ENCODE peak calls at places on chromosome 21, in ten cellular contexts. B is PC-3, W is mammary epithelial cell, V is endothelial cell of umbilical vein, Q is astrocyte, Z is fibroblast of lung, O is neural progenitor cell, D is K562, E is PC-9, H is GM23338. X is an unnamed sample.

GRCh38 chr21:16250282-16250681 is 520.5 kb downstream of the USP25 start:
- DNase-seq in B (peak), W (no peak), V (no peak), Q (no peak), Z (no peak), O (no peak), D (no peak), E (no peak), H (no peak), X (no peak)

GRCh38 chr21:38841472-38841871 is 35.7 kb downstream of the ETS2 start:
- DNase-seq in B (no peak), W (peak), V (no peak), Q (no peak), Z (no peak), O (no peak), D (no peak), E (no peak), H (no peak), X (no peak)

GRCh38 chr21:21332492-21332891 is 334.3 kb downstream of the NCAM2 start:
- DNase-seq in B (no peak), W (no peak), V (no peak), Q (no peak), Z (no peak), O (no peak), D (no peak), E (no peak), H (no peak), X (no peak)

GRCh38 chr21:38505654-38506523 is 7.6 kb upstream of the ERG start:
- DNase-seq in B (peak), W (peak), V (peak), Q (peak), Z (peak), O (peak), D (no peak), E (no peak), H (peak), X (peak)

GRCh38 chr21:41349607-41350390 is 12.0 kb upstream of the MX2 start:
- DNase-seq in B (no peak), W (no peak), V (no peak), Q (no peak), Z (no peak), O (no peak), D (no peak), E (no peak), H (no peak), X (no peak)

GRCh38 chr21:16797530-16797929 is 715.3 kb upstream of the CXADR start:
- DNase-seq in B (no peak), W (no peak), V (no peak), Q (no peak), Z (no peak), O (no peak), D (no peak), E (no peak), H (no peak), X (no peak)

GRCh38 chr21:42781981-42782722 is 97.2 kb downstream of the WDR4 start:
- DNase-seq in B (no peak), W (no peak), V (peak), Q (no peak), Z (no peak), O (no peak), D (no peak), E (no peak), H (peak), X (no peak)

GRCh38 chr21:41066086-41066938 is 101.6 kb upstream of the BACE2 start:
- DNase-seq in B (no peak), W (no peak), V (no peak), Q (peak), Z (no peak), O (no peak), D (no peak), E (no peak), H (no peak), X (no peak)

GRCh38 chr21:25964926-25965325 is 205.6 kb downstream of the APP start:
- DNase-seq in B (no peak), W (no peak), V (no peak), Q (no peak), Z (no peak), O (no peak), D (no peak), E (no peak), H (no peak), X (no peak)

GRCh38 chr21:41865002-41865777 is 14.0 kb downstream of the PRDM15 start:
- DNase-seq in B (no peak), W (no peak), V (no peak), Q (no peak), Z (no peak), O (no peak), D (peak), E (no peak), H (peak), X (no peak)

GRCh38 chr21:32520885-32521735 is 64.2 kb downstream of the TCP10L start:
- DNase-seq in B (peak), W (peak), V (peak), Q (peak), Z (peak), O (no peak), D (no peak), E (peak), H (no peak), X (no peak)

GRCh38 chr21:23664193-23664694 is 1943.0 kb downstream of the MRPL39 start:
- DNase-seq in B (no peak), W (no peak), V (no peak), Q (no peak), Z (no peak), O (no peak), D (no peak), E (no peak), H (peak), X (no peak)

GRCh38 chr21:25080161-25080560 is 527.1 kb downstream of the MRPL39 start:
- DNase-seq in B (no peak), W (no peak), V (no peak), Q (peak), Z (peak), O (no peak), D (no peak), E (no peak), H (no peak), X (no peak)

GRCh38 chr21:16285646-16286223 is 556.0 kb downstream of the USP25 start:
- DNase-seq in B (no peak), W (no peak), V (no peak), Q (no peak), Z (no peak), O (no peak), D (no peak), E (no peak), H (no peak), X (no peak)

GRCh38 chr21:43207868-43208267 is 39.1 kb downstream of the CRYAA start:
- DNase-seq in B (no peak), W (no peak), V (no peak), Q (no peak), Z (no peak), O (no peak), D (no peak), E (no peak), H (no peak), X (no peak)

GRCh38 chr21:28791595-28792282 is 200.9 kb downstream of the LTN1 start:
- DNase-seq in B (no peak), W (no peak), V (no peak), Q (no peak), Z (no peak), O (no peak), D (no peak), E (no peak), H (no peak), X (no peak)

GRCh38 chr21:39630827-39631226 is 18.1 kb downstream of the B3GALT5 start:
- DNase-seq in B (peak), W (no peak), V (no peak), Q (peak), Z (peak), O (no peak), D (no peak), E (no peak), H (no peak), X (no peak)

GRCh38 chr21:41374177-41374712 is 12.4 kb downstream of the MX2 start:
- DNase-seq in B (no peak), W (no peak), V (no peak), Q (no peak), Z (no peak), O (no peak), D (no peak), E (no peak), H (no peak), X (no peak)

GRCh38 chr21:16455978-16456377 is 726.2 kb downstream of the USP25 start:
- DNase-seq in B (no peak), W (no peak), V (no peak), Q (peak), Z (peak), O (no peak), D (no peak), E (no peak), H (peak), X (peak)

GRCh38 chr21:26236281-26236680 is 65.7 kb upstream of the APP start:
- DNase-seq in B (no peak), W (peak), V (no peak), Q (no peak), Z (no peak), O (no peak), D (no peak), E (no peak), H (no peak), X (no peak)

GRCh38 chr21:15355066-15355465 is 290.3 kb upstream of the NRIP1 start:
- DNase-seq in B (no peak), W (no peak), V (peak), Q (no peak), Z (no peak), O (no peak), D (no peak), E (no peak), H (no peak), X (no peak)

GRCh38 chr21:15121655-15122120 is 56.9 kb upstream of the NRIP1 start:
- DNase-seq in B (peak), W (peak), V (peak), Q (peak), Z (peak), O (no peak), D (no peak), E (no peak), H (peak), X (no peak)

GRCh38 chr21:31459457-31459856 is 115.4 kb upstream of the TIAM1 start:
- DNase-seq in B (no peak), W (no peak), V (no peak), Q (no peak), Z (no peak), O (peak), D (peak), E (no peak), H (peak), X (no peak)

GRCh38 chr21:29301703-29302102 is 3.0 kb downstream of the BACH1 start:
- DNase-seq in B (no peak), W (no peak), V (no peak), Q (no peak), Z (no peak), O (no peak), D (no peak), E (no peak), H (no peak), X (no peak)

GRCh38 chr21:42162831-42163510 is 56.0 kb upstream of the ABCG1 start:
- DNase-seq in B (peak), W (peak), V (no peak), Q (no peak), Z (peak), O (no peak), D (no peak), E (no peak), H (no peak), X (no peak)

DNA sequence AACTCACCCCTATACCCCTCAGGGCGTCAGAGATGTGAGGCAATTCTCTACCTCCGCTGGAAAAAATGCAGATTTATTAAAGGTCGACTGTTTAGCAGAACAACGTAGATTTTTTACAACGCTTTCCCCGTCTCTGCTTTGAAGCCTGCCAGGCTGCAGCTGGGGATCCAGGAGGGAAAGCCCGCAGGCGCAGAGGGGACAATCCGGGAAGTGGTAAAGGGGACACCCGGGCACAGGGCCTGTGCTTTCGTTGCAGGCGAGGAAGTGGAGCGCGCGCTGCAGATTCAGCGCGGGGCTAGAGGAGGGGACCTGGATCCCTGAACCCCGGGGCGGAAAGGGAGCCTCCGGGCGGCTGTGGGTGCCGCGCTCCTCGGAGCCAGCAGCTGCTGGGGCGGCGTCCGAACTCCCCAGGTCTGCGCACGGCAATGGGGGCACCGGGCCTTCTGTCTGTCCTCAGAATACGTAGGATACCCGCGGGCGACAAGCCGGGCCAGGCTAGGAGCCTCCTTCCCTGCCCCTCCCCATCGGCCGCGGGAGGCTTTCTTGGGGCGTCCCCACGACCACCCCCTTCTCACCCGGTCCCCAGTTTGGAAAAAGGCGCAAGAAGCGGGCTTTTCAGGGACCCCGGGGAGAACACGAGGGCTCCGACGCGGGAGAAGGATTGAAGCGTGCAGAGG is 5.5 kb downstream of the SIM2 start:
- DNase-seq in B (no peak), W (no peak), V (no peak), Q (no peak), Z (no peak), O (peak), D (no peak), E (no peak), H (peak), X (no peak)
- TF ChIP-seq EZH2 in B (no peak), W (peak), V (peak), Q (peak), Z (no peak), O (peak), D (no peak), E (no peak), H (peak), X (no peak)

GRCh38 chr21:36384885-36385232 is 333 bp upstream of the CHAF1B start:
- DNase-seq in B (no peak), W (no peak), V (no peak), Q (no peak), Z (no peak), O (no peak), D (peak), E (no peak), H (no peak), X (no peak)

GRCh38 chr21:36385233-36385908 is at the start of gene CHAF1B:
- DNase-seq in B (peak), W (peak), V (peak), Q (peak), Z (peak), O (peak), D (peak), E (peak), H (peak), X (no peak)

GRCh38 chr21:36388835-36389234 is 3.6 kb downstream of the CHAF1B start:
- DNase-seq in B (no peak), W (peak), V (no peak), Q (peak), Z (peak), O (peak), D (no peak), E (no peak), H (peak), X (no peak)

GRCh38 chr21:36388076-36388475 is 2.9 kb downstream of the CHAF1B start:
- DNase-seq in B (no peak), W (no peak), V (no peak), Q (no peak), Z (no peak), O (no peak), D (no peak), E (no peak), H (peak), X (no peak)

DNA sequence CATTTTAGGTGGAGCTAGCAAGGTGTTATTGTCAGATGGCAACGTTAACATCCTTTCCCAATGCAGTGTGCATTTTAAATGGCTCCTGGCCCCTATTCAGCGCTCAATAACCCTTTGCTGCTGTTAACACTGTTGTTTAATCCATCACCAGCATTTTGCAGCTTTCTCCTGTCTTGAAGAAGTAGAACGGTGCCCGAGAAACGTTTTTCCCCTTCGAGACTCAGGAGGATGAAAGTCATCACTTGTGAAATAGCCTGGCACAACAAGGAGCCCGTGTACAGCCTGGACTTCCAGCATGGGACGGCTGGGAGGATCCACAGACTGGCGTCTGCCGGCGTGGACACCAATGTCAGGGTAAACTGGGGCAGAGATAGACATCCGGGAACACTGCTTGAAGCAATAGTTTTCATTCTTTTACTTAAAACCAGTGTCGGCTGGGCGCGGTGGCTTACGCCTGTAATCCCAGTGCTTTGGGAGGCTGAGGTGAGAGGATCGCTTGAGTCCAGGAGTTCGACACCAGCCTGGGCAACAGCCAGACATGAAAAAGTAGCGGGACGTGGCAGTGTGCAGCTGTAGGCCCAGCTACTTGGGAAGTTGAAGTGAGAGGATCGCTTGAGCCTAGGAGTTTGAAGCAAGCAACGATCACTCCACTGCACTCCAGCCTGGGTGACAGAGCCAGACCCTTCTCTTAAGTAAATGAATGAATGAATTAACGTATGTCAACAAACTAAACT is 884 bp downstream of the CHAF1B start:
- DNase-seq in B (peak), W (peak), V (peak), Q (no peak), Z (peak), O (peak), D (no peak), E (no peak), H (peak), X (no peak)
- H3K27ac ChIP-seq in B (peak), W (peak), V (peak), Q (no peak), Z (peak), O (no peak), D (peak), E (no peak), H (peak), X (no peak)

GRCh38 chr21:34890258-34890723 is 158.8 kb downstream of the RUNX1 start:
- DNase-seq in B (no peak), W (no peak), V (no peak), Q (no peak), Z (no peak), O (no peak), D (no peak), E (no peak), H (peak), X (no peak)

GRCh38 chr21:34889537-34890257 is 159.4 kb downstream of the RUNX1 start:
- DNase-seq in B (peak), W (peak), V (peak), Q (peak), Z (peak), O (peak), D (peak), E (peak), H (peak), X (no peak)

GRCh38 chr21:34887729-34888568 is 161.2 kb downstream of the RUNX1 start:
- DNase-seq in B (peak), W (peak), V (peak), Q (peak), Z (peak), O (peak), D (peak), E (peak), H (peak), X (no peak)

GRCh38 chr21:34888569-34889286 is 160.4 kb downstream of the RUNX1 start:
- DNase-seq in B (peak), W (peak), V (peak), Q (peak), Z (peak), O (peak), D (peak), E (peak), H (peak), X (no peak)

GRCh38 chr21:34889287-34889536 is 159.9 kb downstream of the RUNX1 start:
- DNase-seq in B (peak), W (peak), V (peak), Q (peak), Z (peak), O (no peak), D (no peak), E (no peak), H (peak), X (no peak)
- TF ChIP-seq EZH2 in B (no peak), W (no peak), V (no peak), Q (no peak), Z (no peak), O (no peak), D (no peak), E (no peak), H (no peak), X (no peak)

DNA sequence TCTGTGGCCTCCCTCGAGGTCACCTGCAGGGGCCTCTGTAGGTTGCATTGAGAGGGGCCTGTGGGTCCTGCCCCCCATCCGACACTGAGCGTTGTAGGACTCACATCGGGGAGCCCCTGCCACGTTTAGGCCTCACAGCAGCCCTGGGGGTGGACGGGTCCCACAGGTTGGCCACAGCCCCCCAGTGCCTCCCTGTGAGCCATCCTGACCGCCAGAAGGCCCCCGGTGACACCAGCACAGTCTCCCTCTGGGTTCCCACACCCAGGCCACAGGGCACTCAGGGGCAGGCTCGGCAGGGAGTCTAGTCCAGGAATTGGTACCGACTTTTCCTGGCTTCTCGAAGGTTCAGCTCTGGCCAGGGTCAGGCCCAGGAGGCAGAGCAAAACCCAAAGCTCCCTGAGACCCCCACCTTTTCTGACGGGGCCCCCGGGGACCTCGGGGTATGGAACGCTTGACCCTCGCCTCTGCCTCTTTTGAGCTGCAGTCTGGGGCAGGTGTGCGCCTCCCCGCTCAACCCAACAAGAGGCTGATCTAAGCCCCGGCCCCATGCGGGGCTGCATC is 13.9 kb upstream of the POFUT2 start:
- DNase-seq in B (no peak), W (no peak), V (no peak), Q (no peak), Z (no peak), O (no peak), D (no peak), E (no peak), H (no peak), X (no peak)
- H3K27ac ChIP-seq in B (no peak), W (no peak), V (peak), Q (peak), Z (peak), O (no peak), D (no peak), E (no peak), H (no peak), X (no peak)

DNA sequence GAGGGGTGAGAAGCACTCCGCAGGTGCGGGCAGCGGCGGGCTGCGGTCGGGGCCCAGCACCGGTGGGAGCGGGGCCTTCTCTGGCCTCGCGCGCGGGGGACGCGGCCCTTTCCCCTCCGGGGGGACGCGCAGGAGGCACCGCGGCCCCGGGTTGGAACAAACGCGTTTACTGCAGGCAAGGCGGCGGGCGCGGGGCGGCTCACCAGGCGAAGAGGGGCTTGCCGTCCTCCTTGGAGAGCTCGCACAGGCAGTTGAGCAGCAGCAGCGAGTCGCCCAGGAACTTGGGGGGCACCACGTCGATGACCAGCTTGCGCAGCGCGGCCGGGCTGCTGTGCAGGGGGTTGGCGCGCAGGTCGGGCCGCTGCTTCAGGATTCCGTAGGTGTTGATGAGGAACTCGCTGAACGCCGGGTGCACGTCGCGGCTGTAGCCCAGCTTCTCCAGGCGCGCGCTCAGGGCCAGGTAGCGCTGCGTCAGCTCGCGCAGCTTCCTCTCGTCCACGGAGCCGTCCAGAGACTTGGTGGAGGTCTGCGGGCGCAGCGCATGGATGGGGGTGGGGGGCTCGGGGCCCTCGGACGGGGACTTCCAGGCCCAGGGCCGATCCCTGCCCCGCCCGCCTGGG is 5.9 kb upstream of the FTCD start:
- DNase-seq in B (no peak), W (no peak), V (no peak), Q (no peak), Z (no peak), O (no peak), D (no peak), E (no peak), H (no peak), X (no peak)
- TF ChIP-seq EZH2 in B (no peak), W (no peak), V (no peak), Q (no peak), Z (no peak), O (no peak), D (no peak), E (no peak), H (no peak), X (no peak)

GRCh38 chr21:33904041-33904440 is 11.6 kb downstream of the ATP5PO start:
- DNase-seq in B (no peak), W (no peak), V (no peak), Q (no peak), Z (no peak), O (no peak), D (no peak), E (no peak), H (no peak), X (no peak)
- H3K27ac ChIP-seq in B (no peak), W (no peak), V (no peak), Q (no peak), Z (no peak), O (no peak), D (no peak), E (no peak), H (no peak), X (no peak)

X was measured in SK-N-MC.